ENCODE peak calls at places on chromosomes 12 and 14, in four cellular contexts. R is transverse colon, Y is cardiac fibroblast, O is GM23338. L is an unnamed sample.

GRCh38 chr12:90851800-90852718 is 102.9 kb downstream of the CCER1 start:
- DNase-seq in R (no peak), Y (no peak), O (no peak), L (no peak)

GRCh38 chr14:34649344-34649743 is 19.4 kb upstream of the SNX6 start:
- DNase-seq in O (no peak), R (no peak), Y (peak; percentile 85), L (no peak)

GRCh38 chr12:89556976-89557375 is 31.1 kb upstream of the POC1B start:
- DNase-seq in R (no peak), O (no peak), Y (no peak), L (no peak)

GRCh38 chr12:49698619-49699545 is 8.3 kb downstream of the FMNL3 start:
- DNase-seq in Y (peak; percentile 73), O (peak; percentile 96), R (peak; percentile 21), L (no peak)

GRCh38 chr14:86334355-86334754 is 804.4 kb downstream of the FLRT2 start:
- DNase-seq in O (no peak), Y (no peak), R (no peak), L (no peak)

GRCh38 chr12:91877461-91878230 is 268.0 kb downstream of the BTG1 start:
- DNase-seq in R (no peak), O (no peak), Y (no peak), L (no peak)

GRCh38 chr12:52147367-52147972 is 44.3 kb downstream of the KRT80 start:
- DNase-seq in R (peak; percentile 95), Y (peak; percentile 99), O (no peak), L (peak; percentile 81)

GRCh38 chr12:30134229-30134628 is 350.5 kb upstream of the TMTC1 start:
- DNase-seq in R (no peak), O (peak; percentile 72), Y (peak; percentile 11), L (no peak)

GRCh38 chr12:124686885-124687694 is 119.7 kb upstream of the NCOR2 start:
- DNase-seq in R (no peak), Y (no peak), O (no peak), L (no peak)

GRCh38 chr14:105430042-105430441 is 10.4 kb downstream of the MTA1 start:
- DNase-seq in Y (peak; percentile 69), R (no peak), O (no peak), L (no peak)

GRCh38 chr14:45558183-45558582 is 305.2 kb upstream of the MIS18BP1 start:
- DNase-seq in O (no peak), R (no peak), Y (no peak), L (no peak)

GRCh38 chr12:57724936-57725740 is 13.4 kb downstream of the AGAP2 start:
- DNase-seq in Y (no peak), O (peak; percentile 30), R (no peak), L (no peak)

GRCh38 chr12:57725851-57726150 is 12.7 kb downstream of the AGAP2 start:
- DNase-seq in O (no peak), Y (no peak), R (no peak), L (no peak)

GRCh38 chr12:57726151-57726883 is 12.2 kb downstream of the AGAP2 start:
- DNase-seq in R (peak; percentile 87), Y (peak; percentile 83), O (peak; percentile 96), L (no peak)

GRCh38 chr12:57727758-57728395 is 10.7 kb downstream of the AGAP2 start:
- DNase-seq in O (peak; percentile 82), Y (no peak), R (no peak), L (no peak)

DNA sequence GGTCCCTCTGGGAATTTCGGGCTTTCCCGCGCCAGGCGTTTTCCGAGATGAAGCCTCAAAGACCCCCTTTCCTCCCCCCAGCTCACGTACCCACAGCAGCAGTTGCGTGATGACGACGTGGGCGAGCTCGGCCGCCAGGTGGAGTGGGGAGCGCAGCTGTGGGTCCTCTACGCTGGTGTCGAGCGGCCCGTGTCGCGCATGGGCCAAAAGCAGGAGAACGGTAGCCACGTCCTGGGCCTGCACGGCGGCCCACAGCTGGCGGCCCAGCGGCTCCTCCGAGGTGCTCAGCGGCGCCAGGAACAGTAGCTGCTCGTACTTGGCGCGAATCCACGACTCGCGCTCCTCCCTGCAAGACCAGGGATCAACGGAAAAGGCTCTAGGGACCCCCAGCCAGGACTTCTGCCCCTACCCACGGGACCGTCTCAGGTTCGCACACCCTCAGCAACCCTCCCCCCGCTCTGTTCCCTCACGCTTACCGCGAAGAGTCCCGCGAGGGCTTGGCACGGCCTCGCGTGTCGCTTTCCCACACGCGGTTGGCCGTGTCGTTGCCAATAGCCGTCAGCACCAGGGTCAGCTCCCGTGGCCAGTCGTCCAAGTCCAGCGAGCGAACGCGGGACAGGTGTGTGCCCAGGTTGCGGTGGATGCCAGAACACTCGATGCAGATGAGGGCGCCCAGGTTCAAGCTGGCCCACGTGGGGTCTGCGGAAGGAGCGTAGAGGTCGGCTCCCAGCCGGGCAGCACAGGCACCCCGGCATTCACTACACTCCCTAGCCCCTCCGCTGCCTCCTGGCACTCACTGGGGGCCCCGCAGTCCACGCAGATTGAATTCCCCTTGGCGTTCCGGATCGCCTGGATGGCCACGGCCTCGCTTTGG is 11.4 kb downstream of the AGAP2 start:
- DNase-seq in R (peak; percentile 33), Y (no peak), O (peak; percentile 55), L (no peak)
- H3K4me3 ChIP-seq in R (peak overlapping the region; percentile 2), Y (peak overlapping the region; percentile 87), O (peak overlapping the region; percentile 71), L (peak overlapping the region; percentile 49)

GRCh38 chr12:60494249-60494648 is 898.4 kb downstream of the SLC16A7 start:
- DNase-seq in O (peak; percentile 59), R (no peak), Y (peak; percentile 72), L (no peak)
- TF ChIP-seq CTCF in O (peak; percentile 70), R (no peak), Y (peak; percentile 69), L (no peak)

DNA sequence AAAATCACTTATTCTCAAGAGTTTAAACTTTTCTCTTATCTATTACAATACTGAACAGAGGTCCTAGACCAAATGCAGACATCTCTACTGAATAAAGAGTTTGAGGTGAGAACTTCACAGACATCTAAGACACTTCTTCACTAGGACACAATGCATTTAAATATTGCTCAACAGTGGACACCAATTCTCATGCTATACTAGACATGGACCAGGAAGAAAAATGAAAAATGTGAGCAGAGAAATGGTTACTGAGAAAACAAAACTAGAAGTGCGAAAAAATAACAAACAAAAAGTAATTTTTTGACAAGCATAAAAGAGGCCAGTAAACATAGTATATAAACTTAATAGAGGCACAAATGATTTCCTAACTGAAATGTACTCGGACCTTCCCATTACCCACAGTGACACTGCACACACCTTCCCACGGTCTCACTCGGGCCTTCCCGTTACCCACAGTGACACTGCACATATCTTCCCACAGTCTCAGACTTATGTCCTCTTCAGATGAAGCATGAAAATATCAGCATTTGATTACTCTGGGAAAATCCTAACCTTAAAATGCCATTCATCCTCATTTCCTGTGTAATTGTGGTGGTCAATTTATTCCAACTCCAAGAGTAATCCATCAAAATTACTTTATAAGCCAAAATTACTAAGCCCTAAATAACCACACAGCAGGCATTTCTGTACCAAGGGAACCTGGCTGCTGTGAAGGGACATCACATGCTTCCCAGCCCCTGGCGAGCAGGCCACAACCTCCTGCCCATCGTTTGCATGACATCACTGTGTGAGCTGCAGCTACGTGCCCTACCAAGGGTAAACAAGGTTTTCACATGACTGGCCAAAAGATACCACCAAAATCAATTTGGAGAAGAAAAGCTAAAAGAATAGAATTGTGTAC is 6.4 kb downstream of the SLC15A4 start:
- DNase-seq in R (peak; percentile 43), O (no peak), Y (peak; percentile 74), L (no peak)
- H3K4me3 ChIP-seq in R (no peak overlapping the region), O (no peak overlapping the region), Y (no peak overlapping the region), L (no peak overlapping the region)

GRCh38 chr14:100827140-100827517 is 1.2 kb downstream of the MEG3 start:
- DNase-seq in Y (peak; percentile 29), O (no peak), R (no peak), L (no peak)
- TF ChIP-seq CTCF in Y (peak; percentile 46), O (peak; percentile 22), R (peak; percentile 27), L (peak; percentile 53)

DNA sequence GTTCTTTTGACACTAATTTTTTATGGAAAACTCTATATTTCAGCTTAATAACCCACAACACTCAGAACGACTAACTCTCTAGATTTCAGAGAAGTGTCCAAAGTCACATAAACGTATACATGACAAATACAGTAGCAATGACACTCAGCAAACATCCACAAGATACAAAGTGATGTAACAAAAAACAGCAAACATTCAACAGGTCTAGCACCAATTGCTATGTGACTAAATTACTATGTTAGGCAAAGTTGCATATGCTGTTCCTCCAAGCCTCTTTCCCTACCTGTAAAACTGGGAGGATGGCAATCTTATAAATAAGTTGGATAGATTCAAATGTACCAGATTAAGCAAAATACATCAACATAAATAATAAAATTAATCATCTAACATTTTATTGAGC is 1.7 kb downstream of the RECQL start:
- DNase-seq in O (no peak), Y (no peak), R (no peak), L (no peak)
- H3K4me3 ChIP-seq in O (peak overlapping the region; percentile 73), Y (no peak overlapping the region), R (no peak overlapping the region), L (no peak overlapping the region)

GRCh38 chr12:40105265-40105514 is 691 bp downstream of the SLC2A13 start:
- DNase-seq in R (no peak), Y (peak; percentile 43), O (no peak), L (no peak)
- TF ChIP-seq CTCF in R (no peak), Y (no peak), O (no peak), L (no peak)

L was measured in tibial nerve.